ENCODE peak calls at places on chromosome 11, in eight cellular contexts. P is globus pallidus; H is stimulated activated CD4-positive, alpha-beta T cell treated with anti-CD3 and anti-CD28 coated beads, TNF-alpha, amount 100 ng/mL, for 1 hour; K is activated CD8-positive, alpha-beta memory T cell treated with anti-CD3 and anti-CD28 coated beads, Interleukin-2, amount 50 U/mL, for 48 hours; V is fibroblast of pulmonary artery; X is aorta; E is BJ; G is ovary. J is an unnamed sample.
A peak's percentile ranks its signal among the peaks of the same experiment; 100 is the strongest.

GRCh38 chr11:3969200-3969599 is 113.7 kb downstream of the STIM1 start:
- DNase-seq in P (no peak), H (no peak), K (no peak), V (no peak), X (no peak), E (no peak), G (no peak), J (no peak)

GRCh38 chr11:128532571-128533091 is 54.7 kb downstream of the ETS1 start:
- DNase-seq in P (peak; percentile 88), H (no peak), K (no peak), V (no peak), X (no peak), E (no peak), G (no peak), J (no peak)

GRCh38 chr11:11243790-11244469 is 109.1 kb downstream of the CSNK2A3 start:
- DNase-seq in P (no peak), H (no peak), K (no peak), V (peak; percentile 6), X (no peak), E (no peak), G (peak; percentile 66), J (no peak)

GRCh38 chr11:2211113-2211971 is 39.7 kb upstream of the TH start:
- DNase-seq in P (no peak), H (no peak), K (no peak), V (no peak), X (no peak), E (no peak), G (peak; percentile 24), J (peak; percentile 41)

GRCh38 chr11:27757953-27758352 is 57.7 kb upstream of the BDNF start:
- DNase-seq in P (no peak), H (no peak), K (no peak), V (peak; percentile 78), X (peak; percentile 51), E (peak; percentile 24), G (no peak), J (no peak)

GRCh38 chr11:33344611-33345010 is 87.4 kb downstream of the HIPK3 start:
- DNase-seq in P (no peak), H (no peak), K (no peak), V (no peak), X (no peak), E (no peak), G (no peak), J (no peak)

GRCh38 chr11:97019305-97019704 is 629.5 kb downstream of the JRKL start:
- DNase-seq in P (no peak), H (no peak), K (no peak), V (no peak), X (no peak), E (no peak), G (no peak), J (peak; percentile 80)

GRCh38 chr11:110679323-110679980 is 32.8 kb downstream of the ARHGAP20 start:
- DNase-seq in P (no peak), H (no peak), K (no peak), V (peak; percentile 24), X (no peak), E (peak; percentile 4), G (no peak), J (no peak)

GRCh38 chr11:120950880-120951279 is 73.0 kb upstream of the TBCEL start:
- DNase-seq in P (peak; percentile 55), H (no peak), K (no peak), V (no peak), X (no peak), E (no peak), G (no peak), J (no peak)

GRCh38 chr11:119169272-119169719 is 771 bp downstream of the NLRX1 start:
- DNase-seq in P (peak; percentile 10), H (no peak), K (peak; percentile 79), V (peak; percentile 20), X (peak; percentile 80), E (no peak), G (peak; percentile 56), J (no peak)

GRCh38 chr11:73404048-73404447 is 27.8 kb downstream of the RELT start:
- DNase-seq in P (peak; percentile 76), H (no peak), K (no peak), V (peak; percentile 72), X (peak; percentile 83), E (no peak), G (peak; percentile 86), J (peak; percentile 85)

GRCh38 chr11:72144807-72145565 is 9.5 kb downstream of the FOLR3 start:
- DNase-seq in P (no peak), H (no peak), K (no peak), V (peak; percentile 44), X (no peak), E (peak; percentile 88), G (no peak), J (no peak)

GRCh38 chr11:96090711-96091110 is 166.8 kb upstream of the MTMR2 start:
- DNase-seq in P (no peak), H (no peak), K (no peak), V (peak; percentile 80), X (no peak), E (peak; percentile 53), G (no peak), J (no peak)

J was measured in mesenteric fat pad.